ENCODE peak calls at places on chromosomes 6 and 20, in seven cellular contexts. W, K, U, R, I, Y and N are unnamed samples.

GRCh38 chr20:45450097-45450818 is 19.3 kb upstream of the WFDC2 start:
- DNase-seq in K (no peak), Y (peak), W (peak), U (peak), R (no peak), I (peak), N (peak)

GRCh38 chr6:5497896-5498578 is 236.7 kb downstream of the FARS2 start:
- DNase-seq in K (no peak), Y (no peak), W (peak), U (no peak), I (peak), R (no peak), N (peak)

GRCh38 chr6:53651149-53651763 is 14.3 kb downstream of the KLHL31 start:
- DNase-seq in K (no peak), Y (peak), R (peak), I (peak), U (peak), W (peak), N (peak)

GRCh38 chr20:12644481-12644880 is 364.3 kb upstream of the SPTLC3 start:
- DNase-seq in U (no peak), W (no peak), K (no peak), R (no peak), Y (no peak), I (no peak), N (no peak)

GRCh38 chr6:87250019-87250418 is 72.4 kb upstream of the SMIM8 start:
- DNase-seq in R (no peak), Y (no peak), W (no peak), I (no peak), U (no peak), K (no peak), N (no peak)

GRCh38 chr6:82980086-82980485 is 85.6 kb downstream of the UBE3D start:
- DNase-seq in W (peak), R (no peak), Y (peak), U (no peak), I (peak), K (no peak), N (peak)

GRCh38 chr20:56628015-56628872 is 862 bp upstream of the TFAP2C start:
- DNase-seq in R (peak), K (no peak), U (no peak), W (no peak), Y (no peak), I (no peak), N (no peak)

GRCh38 chr20:438581-439469 is 23.5 kb downstream of the TBC1D20 start:
- DNase-seq in R (no peak), U (peak), K (peak), W (no peak), I (no peak), Y (no peak), N (no peak)

GRCh38 chr6:67541591-67541990 is 1093.5 kb upstream of the ADGRB3 start:
- DNase-seq in Y (no peak), K (no peak), W (no peak), U (no peak), R (no peak), I (peak), N (no peak)

GRCh38 chr6:150894935-150895686 is 29.6 kb downstream of the MTHFD1L start:
- DNase-seq in W (no peak), R (no peak), K (no peak), Y (peak), I (peak), U (no peak), N (peak)

GRCh38 chr20:45999908-46000570 is 8.7 kb upstream of the MMP9 start:
- DNase-seq in Y (no peak), K (no peak), R (no peak), I (no peak), W (no peak), U (no peak), N (no peak)

GRCh38 chr6:143600821-143601220 is 76.9 kb upstream of the PHACTR2 start:
- DNase-seq in I (no peak), R (no peak), U (no peak), Y (no peak), K (no peak), W (no peak), N (no peak)

GRCh38 chr6:15244605-15245360 is 1.1 kb upstream of the JARID2 start:
- DNase-seq in W (peak), I (peak), K (peak), R (peak), U (no peak), Y (peak), N (peak)

GRCh38 chr6:88964509-88964908 is 1.1 kb upstream of the RNGTT start:
- DNase-seq in I (no peak), U (no peak), R (no peak), K (no peak), Y (no peak), W (no peak), N (no peak)

GRCh38 chr6:142732790-142733189 is 212.2 kb downstream of the HIVEP2 start:
- DNase-seq in I (no peak), R (no peak), Y (no peak), W (no peak), U (no peak), K (no peak), N (no peak)

GRCh38 chr6:135675862-135676261 is 175.6 kb upstream of the PDE7B start:
- DNase-seq in R (no peak), U (peak), W (peak), Y (peak), I (peak), K (no peak), N (no peak)
- TF ChIP-seq CTCF in R (peak), U (peak), W (peak), Y (no peak), I (no peak), K (peak), N (no peak)

GRCh38 chr6:33317668-33318425 is at the start of gene ZBTB22:
- DNase-seq in K (peak), Y (peak), U (peak), R (peak), I (peak), W (peak), N (peak)

GRCh38 chr6:33321227-33321626 is 3.7 kb upstream of the ZBTB22 start:
- DNase-seq in Y (no peak), W (no peak), R (no peak), U (no peak), I (peak), K (peak), N (no peak)

GRCh38 chr6:33318426-33319073 is 1.0 kb upstream of the ZBTB22 start:
- DNase-seq in U (no peak), R (no peak), W (no peak), I (no peak), K (no peak), Y (no peak), N (no peak)

GRCh38 chr6:33319939-33320314 is 2.4 kb upstream of the ZBTB22 start:
- DNase-seq in Y (no peak), R (no peak), I (no peak), W (no peak), K (no peak), U (no peak), N (no peak)

DNA sequence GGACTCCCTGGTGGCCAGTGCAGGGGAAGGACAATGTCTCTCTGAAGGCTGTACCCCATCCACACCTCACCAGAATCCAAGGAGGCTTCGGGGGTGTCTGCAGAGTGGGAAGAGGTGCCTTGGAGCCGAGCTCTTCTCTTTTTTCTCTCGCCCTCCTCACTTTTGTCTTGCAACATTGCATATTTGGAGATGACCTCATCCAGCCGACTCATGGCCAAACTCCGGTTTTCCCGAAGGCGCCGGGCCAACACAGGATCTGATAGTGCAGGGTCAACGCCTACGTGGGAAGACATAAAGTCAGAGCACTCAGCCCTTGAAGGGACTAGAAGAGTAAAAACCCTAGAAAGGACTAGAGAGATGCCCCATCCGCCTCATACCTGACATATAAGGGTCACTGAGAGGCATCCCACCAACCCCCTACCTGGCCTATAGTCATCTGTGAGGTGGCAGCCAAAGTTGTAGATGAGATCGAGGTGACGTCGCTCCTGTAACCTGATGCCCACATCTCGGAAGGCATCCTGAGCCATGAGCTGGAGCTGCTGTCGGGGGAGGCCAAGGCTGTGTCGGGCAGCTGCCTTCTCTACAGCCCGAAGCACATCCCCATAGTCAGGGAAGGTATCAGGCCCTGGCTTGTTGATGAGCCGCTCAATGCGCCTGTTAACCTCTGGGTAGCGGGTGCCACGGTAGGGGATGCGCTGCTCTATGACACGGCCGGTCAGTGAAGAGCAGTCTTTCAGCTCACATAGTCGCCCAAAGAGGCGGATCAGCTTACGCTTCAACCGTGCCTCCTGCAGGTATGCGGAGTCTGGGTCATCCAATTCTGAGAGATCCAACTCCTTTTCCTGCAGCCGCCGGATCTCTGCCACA is 3.0 kb upstream of the ZBTB22 start:
- DNase-seq in W (peak), I (peak), R (no peak), Y (peak), K (peak), U (no peak), N (peak)
- H3K4me3 ChIP-seq in W (peak), I (peak), R (no peak), Y (no peak), K (no peak), U (no peak), N (no peak)

DNA sequence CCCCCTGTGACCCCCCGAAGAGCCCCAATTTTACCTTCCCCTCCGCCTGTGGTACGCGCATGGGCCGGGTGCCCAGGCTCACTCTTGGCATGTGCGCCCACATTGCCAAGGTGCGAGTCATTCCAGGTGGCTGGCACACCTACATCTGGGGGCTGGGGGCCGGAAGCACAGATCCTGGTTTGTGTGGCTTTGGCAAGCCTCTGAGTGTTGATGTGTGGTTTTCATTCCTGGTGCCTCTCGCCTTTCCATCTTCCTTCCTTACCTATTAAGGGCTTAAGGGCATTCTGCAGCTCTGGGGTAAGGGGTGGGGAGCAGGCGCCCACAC is 380 bp upstream of the RNF39 start:
- DNase-seq in U (no peak), I (no peak), R (no peak), Y (peak), W (no peak), K (no peak), N (no peak)
- TF ChIP-seq CTCF in U (no peak), I (no peak), R (peak), Y (no peak), W (no peak), K (no peak), N (no peak)

GRCh38 chr6:162343902-162344226 is 383.7 kb downstream of the PRKN start:
- DNase-seq in I (peak), K (no peak), W (peak), U (no peak), Y (no peak), R (no peak), N (peak)

GRCh38 chr6:162344301-162344700 is 383.3 kb downstream of the PRKN start:
- DNase-seq in R (no peak), W (no peak), I (peak), U (no peak), K (no peak), Y (no peak), N (peak)

GRCh38 chr6:162343196-162343901 is 384.2 kb downstream of the PRKN start:
- DNase-seq in U (no peak), K (no peak), Y (no peak), I (peak), R (no peak), W (no peak), N (no peak)

GRCh38 chr6:162344935-162345599 is 382.5 kb downstream of the PRKN start:
- DNase-seq in W (peak), I (peak), Y (peak), K (no peak), R (no peak), U (no peak), N (peak)
- H3K4me3 ChIP-seq in W (no peak), I (no peak), Y (no peak), K (no peak), R (no peak), U (no peak), N (no peak)

GRCh38 chr6:92377137-92377536 is 1042.2 kb downstream of the EPHA7 start:
- DNase-seq in U (no peak), R (no peak), W (no peak), K (no peak), I (no peak), Y (no peak), N (no peak)
- TF ChIP-seq CTCF in U (no peak), R (no peak), W (no peak), K (no peak), I (no peak), Y (no peak), N (no peak)

DNA sequence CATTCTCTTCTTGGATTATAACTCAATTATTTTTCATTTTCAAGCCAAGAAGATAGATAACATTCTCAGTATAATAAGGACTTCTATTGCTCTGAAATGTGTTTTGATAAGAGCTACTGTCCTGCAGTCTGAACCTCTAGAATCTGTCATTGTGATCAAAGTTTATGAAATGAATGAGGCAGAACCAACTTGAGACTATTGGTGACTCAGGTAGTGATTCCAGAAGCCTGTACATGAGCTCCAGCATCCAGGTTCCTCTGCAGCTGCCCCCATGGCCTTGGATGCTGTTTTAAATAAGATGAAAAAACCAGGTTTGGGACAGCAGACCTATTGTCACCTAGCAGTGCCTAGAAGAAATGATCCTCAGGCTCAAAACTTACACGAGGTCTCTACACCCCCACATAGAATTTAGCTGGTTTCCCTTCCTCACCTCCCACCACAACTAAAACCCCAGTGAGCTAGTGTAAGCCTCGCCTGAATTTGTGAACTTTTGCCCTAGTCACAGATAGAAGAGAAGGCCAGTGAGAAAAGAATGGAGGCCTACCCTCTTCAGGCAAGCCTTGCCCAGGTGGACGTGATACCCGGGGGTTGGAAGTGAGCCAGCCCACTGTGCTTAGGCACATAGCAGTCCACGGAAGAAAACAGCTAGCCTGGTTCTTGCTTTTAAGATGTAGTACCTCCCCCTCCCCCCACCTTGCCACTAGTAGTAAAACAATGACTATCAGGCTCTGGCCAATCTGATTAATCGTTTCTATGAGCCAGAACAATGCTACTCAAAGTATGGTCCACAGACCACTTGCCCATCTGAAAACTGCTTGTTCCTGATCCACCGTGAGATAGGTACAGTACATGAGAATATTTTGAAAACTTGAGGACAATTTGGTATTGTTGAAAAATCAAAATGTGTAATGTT is 73.0 kb upstream of the SYNJ2 start:
- DNase-seq in K (no peak), U (no peak), I (no peak), R (no peak), W (no peak), Y (no peak), N (no peak)
- H3K4me3 ChIP-seq in K (no peak), U (no peak), I (no peak), R (no peak), W (no peak), Y (no peak), N (no peak)

GRCh38 chr20:8829232-8829631 is 239.7 kb upstream of the PLCB4 start:
- DNase-seq in Y (no peak), R (no peak), W (no peak), K (no peak), I (peak), U (no peak), N (no peak)
- TF ChIP-seq CTCF in Y (no peak), R (peak), W (peak), K (no peak), I (peak), U (no peak), N (no peak)

GRCh38 chr6:39931607-39932006 is 2.7 kb downstream of the MOCS1 start:
- DNase-seq in K (no peak), Y (no peak), U (no peak), W (no peak), I (no peak), R (no peak), N (no peak)

GRCh38 chr6:39929039-39929732 is 5.1 kb downstream of the MOCS1 start:
- DNase-seq in K (peak), W (no peak), R (no peak), U (no peak), I (no peak), Y (no peak), N (peak)

GRCh38 chr6:39932386-39932785 is 1.9 kb downstream of the MOCS1 start:
- DNase-seq in W (no peak), K (no peak), I (no peak), U (no peak), R (no peak), Y (no peak), N (no peak)

GRCh38 chr6:39930540-39930939 is 3.7 kb downstream of the MOCS1 start:
- DNase-seq in K (no peak), U (no peak), I (no peak), W (no peak), R (no peak), Y (no peak), N (no peak)

DNA sequence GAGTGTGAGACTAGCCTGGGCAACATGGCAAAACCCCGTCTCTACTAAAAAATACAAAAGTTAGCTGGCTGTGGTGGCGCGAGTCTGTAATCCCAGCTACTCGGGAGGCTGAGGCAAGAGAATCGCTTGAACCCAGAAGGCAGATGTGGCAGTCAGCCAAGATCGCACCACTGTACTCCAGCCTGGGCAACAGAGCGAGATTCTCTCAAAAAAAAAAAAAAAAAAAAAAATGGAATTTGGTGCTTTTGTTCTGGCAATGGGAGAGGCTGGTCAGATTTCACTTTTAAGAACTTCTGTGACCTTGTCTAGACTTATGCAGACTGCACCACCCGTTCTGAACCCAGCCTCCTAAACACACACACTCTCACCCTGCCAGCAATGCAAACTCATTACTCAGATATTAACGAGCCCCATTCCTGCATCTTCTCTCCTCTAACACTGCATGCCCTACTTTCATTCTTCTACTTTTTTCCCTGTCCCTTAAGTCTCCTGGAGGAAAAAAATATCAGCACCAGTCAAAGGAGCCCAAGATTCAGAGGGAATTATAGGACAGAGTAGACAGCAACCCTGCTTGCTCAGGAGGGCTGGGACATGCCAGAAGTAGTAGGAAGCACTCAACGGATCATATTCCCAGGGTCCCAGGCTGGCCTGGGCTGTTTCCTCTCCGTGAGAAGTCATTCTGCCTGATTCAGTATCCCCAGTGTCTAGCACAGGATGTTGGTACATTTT is 4.4 kb downstream of the MOCS1 start:
- DNase-seq in I (peak), U (no peak), W (peak), K (peak), Y (peak), R (no peak), N (peak)
- H3K4me3 ChIP-seq in I (no peak), U (no peak), W (no peak), K (no peak), Y (no peak), R (no peak), N (no peak)

DNA sequence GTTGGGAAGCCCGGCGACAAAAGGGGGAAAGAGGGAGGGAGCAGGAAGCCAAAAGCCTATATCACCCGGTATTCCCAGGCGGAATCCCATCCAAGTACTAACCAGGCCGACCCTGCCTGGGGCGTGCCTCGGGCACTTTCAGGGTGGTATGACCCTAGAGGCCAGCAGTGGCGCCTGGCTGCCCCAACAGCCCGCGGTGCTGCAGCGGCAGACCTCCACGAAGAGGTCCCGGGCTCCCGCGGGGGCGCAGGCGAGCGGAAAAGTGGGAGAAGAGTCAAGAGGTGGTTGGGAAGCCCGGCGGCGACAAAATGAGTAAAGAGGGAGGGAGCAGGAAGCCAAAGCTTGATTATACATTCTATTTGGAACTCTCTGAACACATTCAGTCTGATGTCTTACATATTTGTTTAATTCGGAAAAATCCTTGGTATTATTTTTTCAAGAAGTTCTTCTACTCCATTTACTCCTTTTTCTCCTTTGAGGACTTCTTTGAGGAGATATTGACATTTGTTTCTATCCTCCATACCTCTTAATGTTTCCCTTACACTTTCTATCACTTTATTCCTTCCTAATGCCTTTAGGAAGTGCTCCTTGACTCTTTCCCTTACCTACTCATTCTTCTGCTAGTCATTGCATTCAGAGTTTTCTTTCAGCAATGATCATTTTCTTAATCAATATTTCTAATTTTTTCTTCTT is 11.5 kb downstream of the TREML4 start:
- DNase-seq in W (no peak), R (no peak), I (no peak), K (no peak), U (no peak), Y (no peak), N (no peak)
- TF ChIP-seq CTCF in W (no peak), R (no peak), I (no peak), K (no peak), U (no peak), Y (no peak), N (no peak)

DNA sequence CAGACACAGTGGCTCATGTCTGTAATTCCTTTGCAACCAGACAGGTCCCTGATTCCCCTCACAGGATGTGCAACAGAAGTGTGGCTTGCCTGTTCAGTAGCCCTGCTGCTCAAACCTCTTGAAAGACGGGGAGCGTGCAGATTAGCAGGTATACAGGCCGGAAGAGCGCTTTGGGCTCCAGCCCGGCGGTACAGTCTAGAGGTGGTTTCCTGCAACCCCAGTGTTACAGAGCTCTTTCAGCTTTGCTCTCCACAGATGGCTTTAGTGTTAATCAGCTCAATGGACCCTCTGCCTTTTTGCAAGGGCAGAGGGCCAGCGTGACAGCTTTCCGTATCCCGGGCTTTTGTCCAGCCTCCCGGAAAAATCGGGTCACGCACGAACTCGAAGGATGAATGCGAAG is 67.2 kb upstream of the TNFRSF21 start:
- DNase-seq in U (no peak), R (no peak), I (no peak), Y (no peak), K (no peak), W (no peak), N (no peak)
- H3K4me3 ChIP-seq in U (no peak), R (no peak), I (no peak), Y (no peak), K (no peak), W (no peak), N (no peak)